ENCODE peak calls at places on chromosome 6, in nine cellular contexts. One of them, this sample, is unnamed.

GRCh38 chr6:10174761-10175160 is 240.1 kb downstream of the TFAP2A start:
- DNase-seq in adrenal gland: no peak
- DNase-seq in naive thymus-derived CD4-positive, alpha-beta T cell: no peak
- DNase-seq in spleen: no peak
- DNase-seq in esophagus muscularis mucosa: no peak
- DNase-seq in tibial artery: no peak
- DNase-seq in neural progenitor cell: no peak
- DNase-seq in breast epithelium: no peak
- DNase-seq in uterus: no peak
- DNase-seq in this sample: no peak

GRCh38 chr6:34289137-34289536 is 40.3 kb upstream of the SMIM29 start:
- DNase-seq in breast epithelium: no peak
- DNase-seq in tibial artery: no peak
- DNase-seq in adrenal gland: no peak
- DNase-seq in uterus: no peak
- DNase-seq in spleen: no peak
- DNase-seq in esophagus muscularis mucosa: no peak
- DNase-seq in naive thymus-derived CD4-positive, alpha-beta T cell: no peak
- DNase-seq in neural progenitor cell: no peak
- DNase-seq in this sample: no peak

GRCh38 chr6:26172496-26172958 is 85.3 kb downstream of the HFE start:
- DNase-seq in tibial artery: no peak
- DNase-seq in adrenal gland: no peak
- DNase-seq in spleen: no peak
- DNase-seq in naive thymus-derived CD4-positive, alpha-beta T cell: peak; percentile 62
- DNase-seq in esophagus muscularis mucosa: no peak
- DNase-seq in breast epithelium: peak; percentile 36
- DNase-seq in uterus: no peak
- DNase-seq in neural progenitor cell: peak; percentile 34
- DNase-seq in this sample: no peak

GRCh38 chr6:161198176-161198575 is 75.7 kb downstream of the AGPAT4 start:
- DNase-seq in tibial artery: no peak
- DNase-seq in uterus: no peak
- DNase-seq in spleen: no peak
- DNase-seq in adrenal gland: no peak
- DNase-seq in neural progenitor cell: no peak
- DNase-seq in breast epithelium: no peak
- DNase-seq in naive thymus-derived CD4-positive, alpha-beta T cell: no peak
- DNase-seq in esophagus muscularis mucosa: no peak
- DNase-seq in this sample: no peak

GRCh38 chr6:131950767-131951575 is at the start of gene CCN2:
- DNase-seq in uterus: peak; percentile 88
- DNase-seq in naive thymus-derived CD4-positive, alpha-beta T cell: no peak
- DNase-seq in neural progenitor cell: peak; percentile 98
- DNase-seq in spleen: peak; percentile 85
- DNase-seq in tibial artery: peak; percentile 82
- DNase-seq in esophagus muscularis mucosa: peak; percentile 96
- DNase-seq in adrenal gland: peak; percentile 52
- DNase-seq in breast epithelium: peak; percentile 90
- DNase-seq in this sample: peak; percentile 77

GRCh38 chr6:159953091-159953581 is 15.7 kb upstream of the IGF2R start:
- DNase-seq in neural progenitor cell: no peak
- DNase-seq in adrenal gland: peak; percentile 54
- DNase-seq in spleen: peak; percentile 84
- DNase-seq in esophagus muscularis mucosa: no peak
- DNase-seq in tibial artery: peak; percentile 56
- DNase-seq in naive thymus-derived CD4-positive, alpha-beta T cell: no peak
- DNase-seq in breast epithelium: no peak
- DNase-seq in uterus: peak; percentile 47
- DNase-seq in this sample: peak; percentile 31

GRCh38 chr6:43851204-43851855 is 81.3 kb downstream of the VEGFA start:
- DNase-seq in breast epithelium: no peak
- DNase-seq in esophagus muscularis mucosa: no peak
- DNase-seq in adrenal gland: no peak
- DNase-seq in uterus: no peak
- DNase-seq in spleen: no peak
- DNase-seq in naive thymus-derived CD4-positive, alpha-beta T cell: no peak
- DNase-seq in neural progenitor cell: no peak
- DNase-seq in tibial artery: no peak
- DNase-seq in this sample: no peak

GRCh38 chr6:18211338-18211737 is 53.0 kb downstream of the DEK start:
- DNase-seq in spleen: no peak
- DNase-seq in adrenal gland: no peak
- DNase-seq in tibial artery: no peak
- DNase-seq in neural progenitor cell: no peak
- DNase-seq in esophagus muscularis mucosa: no peak
- DNase-seq in naive thymus-derived CD4-positive, alpha-beta T cell: no peak
- DNase-seq in uterus: no peak
- DNase-seq in breast epithelium: no peak
- DNase-seq in this sample: no peak

GRCh38 chr6:131125431-131125830 is 9.8 kb upstream of the AKAP7 start:
- DNase-seq in naive thymus-derived CD4-positive, alpha-beta T cell: no peak
- DNase-seq in uterus: no peak
- DNase-seq in tibial artery: no peak
- DNase-seq in esophagus muscularis mucosa: no peak
- DNase-seq in breast epithelium: no peak
- DNase-seq in spleen: no peak
- DNase-seq in neural progenitor cell: no peak
- DNase-seq in adrenal gland: no peak
- DNase-seq in this sample: no peak

GRCh38 chr6:53615633-53616449 is 49.7 kb downstream of the KLHL31 start:
- DNase-seq in adrenal gland: no peak
- DNase-seq in esophagus muscularis mucosa: no peak
- DNase-seq in breast epithelium: no peak
- DNase-seq in naive thymus-derived CD4-positive, alpha-beta T cell: no peak
- DNase-seq in spleen: no peak
- DNase-seq in neural progenitor cell: no peak
- DNase-seq in uterus: no peak
- DNase-seq in tibial artery: no peak
- DNase-seq in this sample: no peak

GRCh38 chr6:54646551-54647300 is 199.8 kb upstream of the FAM83B start:
- DNase-seq in uterus: no peak
- DNase-seq in naive thymus-derived CD4-positive, alpha-beta T cell: no peak
- DNase-seq in esophagus muscularis mucosa: no peak
- DNase-seq in adrenal gland: no peak
- DNase-seq in tibial artery: no peak
- DNase-seq in spleen: no peak
- DNase-seq in neural progenitor cell: no peak
- DNase-seq in breast epithelium: no peak
- DNase-seq in this sample: no peak

GRCh38 chr6:1091905-1092304 is 220.0 kb upstream of the FOXQ1 start:
- DNase-seq in esophagus muscularis mucosa: no peak
- DNase-seq in adrenal gland: no peak
- DNase-seq in uterus: no peak
- DNase-seq in breast epithelium: no peak
- DNase-seq in tibial artery: no peak
- DNase-seq in naive thymus-derived CD4-positive, alpha-beta T cell: no peak
- DNase-seq in neural progenitor cell: no peak
- DNase-seq in spleen: no peak
- DNase-seq in this sample: no peak

GRCh38 chr6:150739711-150740349 is 125.7 kb upstream of the MTHFD1L start:
- DNase-seq in esophagus muscularis mucosa: no peak
- DNase-seq in uterus: no peak
- DNase-seq in tibial artery: no peak
- DNase-seq in spleen: no peak
- DNase-seq in adrenal gland: no peak
- DNase-seq in neural progenitor cell: no peak
- DNase-seq in naive thymus-derived CD4-positive, alpha-beta T cell: no peak
- DNase-seq in breast epithelium: no peak
- DNase-seq in this sample: no peak

GRCh38 chr6:104483225-104483834 is 376.4 kb downstream of the HACE1 start:
- DNase-seq in tibial artery: no peak
- DNase-seq in uterus: no peak
- DNase-seq in neural progenitor cell: no peak
- DNase-seq in spleen: no peak
- DNase-seq in esophagus muscularis mucosa: no peak
- DNase-seq in breast epithelium: no peak
- DNase-seq in naive thymus-derived CD4-positive, alpha-beta T cell: no peak
- DNase-seq in adrenal gland: no peak
- DNase-seq in this sample: no peak

GRCh38 chr6:36624461-36625160 is 30.4 kb downstream of the SRSF3 start:
- DNase-seq in adrenal gland: no peak
- DNase-seq in naive thymus-derived CD4-positive, alpha-beta T cell: no peak
- DNase-seq in breast epithelium: no peak
- DNase-seq in tibial artery: no peak
- DNase-seq in esophagus muscularis mucosa: no peak
- DNase-seq in spleen: no peak
- DNase-seq in uterus: no peak
- DNase-seq in neural progenitor cell: no peak
- DNase-seq in this sample: no peak

GRCh38 chr6:36692861-36693702 is 4.5 kb upstream of the RAB44 start:
- DNase-seq in tibial artery: no peak
- DNase-seq in adrenal gland: no peak
- DNase-seq in naive thymus-derived CD4-positive, alpha-beta T cell: no peak
- DNase-seq in breast epithelium: no peak
- DNase-seq in spleen: peak; percentile 62
- DNase-seq in uterus: no peak
- DNase-seq in neural progenitor cell: no peak
- DNase-seq in esophagus muscularis mucosa: no peak
- DNase-seq in this sample: peak; percentile 68

GRCh38 chr6:101391772-101392560 is 1.5 kb upstream of the GRIK2 start:
- DNase-seq in adrenal gland: no peak
- DNase-seq in uterus: no peak
- DNase-seq in tibial artery: no peak
- DNase-seq in spleen: no peak
- DNase-seq in neural progenitor cell: peak; percentile 40
- DNase-seq in breast epithelium: no peak
- DNase-seq in naive thymus-derived CD4-positive, alpha-beta T cell: no peak
- DNase-seq in esophagus muscularis mucosa: peak; percentile 89
- DNase-seq in this sample: no peak

GRCh38 chr6:144304223-144304848 is 19.2 kb downstream of the UTRN start:
- DNase-seq in spleen: no peak
- DNase-seq in esophagus muscularis mucosa: no peak
- DNase-seq in adrenal gland: no peak
- DNase-seq in neural progenitor cell: no peak
- DNase-seq in uterus: no peak
- DNase-seq in naive thymus-derived CD4-positive, alpha-beta T cell: no peak
- DNase-seq in tibial artery: no peak
- DNase-seq in breast epithelium: no peak
- DNase-seq in this sample: no peak
- H3K4me1 ChIP-seq in spleen: peaks cover 62% of the 10 kb centered on the region
- H3K4me1 ChIP-seq in esophagus muscularis mucosa: no peaks in the 10 kb centered on the region
- H3K4me1 ChIP-seq in adrenal gland: no peaks in the 10 kb centered on the region
- H3K4me1 ChIP-seq in neural progenitor cell: peaks cover 15% of the 10 kb centered on the region
- H3K4me1 ChIP-seq in uterus: no peaks in the 10 kb centered on the region
- H3K4me1 ChIP-seq in naive thymus-derived CD4-positive, alpha-beta T cell: no peaks in the 10 kb centered on the region
- H3K4me1 ChIP-seq in tibial artery: peaks cover 3% of the 10 kb centered on the region
- H3K4me1 ChIP-seq in breast epithelium: no peaks in the 10 kb centered on the region
- H3K4me1 ChIP-seq in this sample: peaks cover 12% of the 10 kb centered on the region

DNA sequence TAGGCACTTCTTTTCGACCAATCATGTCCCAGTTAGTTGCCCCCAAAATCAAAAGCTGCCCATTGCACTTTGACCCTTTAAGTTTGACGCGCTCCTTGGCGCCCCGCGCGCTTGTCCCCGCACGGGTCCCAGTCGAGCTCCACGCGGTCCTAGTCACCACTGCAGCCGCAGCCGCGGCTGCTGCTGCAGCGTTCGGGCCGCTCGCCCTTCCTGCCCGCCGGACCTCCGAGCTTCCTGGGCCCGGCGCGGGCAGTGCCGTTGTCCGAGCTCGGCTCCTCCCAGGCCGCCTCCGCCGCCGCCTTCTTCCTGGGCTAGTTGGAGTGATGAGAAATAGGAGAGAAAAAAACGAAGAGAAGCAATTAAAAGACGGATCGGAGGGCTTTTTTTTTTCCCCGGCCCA is 185.7 kb upstream of the COL21A1 start:
- DNase-seq in tibial artery: no peak
- DNase-seq in uterus: no peak
- DNase-seq in spleen: no peak
- DNase-seq in adrenal gland: no peak
- DNase-seq in esophagus muscularis mucosa: no peak
- DNase-seq in neural progenitor cell: no peak
- DNase-seq in naive thymus-derived CD4-positive, alpha-beta T cell: no peak
- DNase-seq in breast epithelium: no peak
- DNase-seq in this sample: no peak
- H3K27me3 ChIP-seq in tibial artery: no peaks in the 10 kb centered on the region
- H3K27me3 ChIP-seq in uterus: no peaks in the 10 kb centered on the region
- H3K27me3 ChIP-seq in spleen: no peaks in the 10 kb centered on the region
- H3K27me3 ChIP-seq in adrenal gland: no peaks in the 10 kb centered on the region
- H3K27me3 ChIP-seq in esophagus muscularis mucosa: no peaks in the 10 kb centered on the region
- H3K27me3 ChIP-seq in neural progenitor cell: no peaks in the 10 kb centered on the region
- H3K27me3 ChIP-seq in naive thymus-derived CD4-positive, alpha-beta T cell: no peaks in the 10 kb centered on the region
- H3K27me3 ChIP-seq in breast epithelium: no peaks in the 10 kb centered on the region
- H3K27me3 ChIP-seq in this sample: no peaks in the 10 kb centered on the region

DNA sequence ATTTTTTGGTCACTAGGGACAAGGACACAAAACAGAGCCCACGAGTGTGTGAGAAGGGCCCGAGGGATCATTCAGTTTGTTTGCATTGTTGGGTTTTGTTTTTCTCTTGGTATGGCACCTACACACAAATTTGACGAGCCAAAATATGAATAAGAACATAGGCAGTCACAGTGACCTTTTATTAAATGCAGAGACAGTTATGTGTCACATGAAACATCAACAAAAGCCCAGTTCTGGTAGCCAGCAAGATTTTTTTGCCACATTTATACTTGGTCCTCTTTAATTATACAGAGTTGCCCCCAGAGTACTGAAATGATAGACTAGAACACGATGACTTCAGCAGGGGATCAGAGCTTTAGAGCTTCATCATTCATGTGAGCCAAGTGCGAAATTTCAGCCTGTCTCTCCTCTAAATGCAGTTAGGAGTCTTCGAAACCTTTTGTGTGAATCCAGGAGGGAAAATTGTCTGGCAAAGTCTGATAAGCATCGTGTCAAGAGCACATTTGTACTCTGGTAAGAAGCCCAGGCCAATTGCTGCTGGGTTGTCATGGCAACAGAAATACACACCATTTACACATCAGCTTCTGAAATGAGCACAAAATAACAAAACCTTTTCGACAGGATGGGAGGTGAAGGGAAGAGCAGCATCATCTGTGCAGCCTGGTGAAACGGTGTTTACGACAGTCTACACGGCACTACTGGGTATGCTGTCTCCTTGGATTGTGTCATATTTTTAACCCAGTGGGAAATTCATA is 79.2 kb upstream of the RIPOR2 start:
- DNase-seq in naive thymus-derived CD4-positive, alpha-beta T cell: peak; percentile 84
- DNase-seq in breast epithelium: peak; percentile 79
- DNase-seq in spleen: no peak
- DNase-seq in esophagus muscularis mucosa: no peak
- DNase-seq in neural progenitor cell: no peak
- DNase-seq in tibial artery: peak; percentile 70
- DNase-seq in adrenal gland: no peak
- DNase-seq in uterus: peak; percentile 88
- DNase-seq in this sample: no peak
- H3K4me1 ChIP-seq in naive thymus-derived CD4-positive, alpha-beta T cell: peaks cover 38% of the 10 kb centered on the region
- H3K4me1 ChIP-seq in breast epithelium: no peaks in the 10 kb centered on the region
- H3K4me1 ChIP-seq in spleen: peaks cover 77% of the 10 kb centered on the region
- H3K4me1 ChIP-seq in esophagus muscularis mucosa: peaks cover 25% of the 10 kb centered on the region
- H3K4me1 ChIP-seq in neural progenitor cell: peaks cover 4% of the 10 kb centered on the region
- H3K4me1 ChIP-seq in tibial artery: peaks cover 10% of the 10 kb centered on the region
- H3K4me1 ChIP-seq in adrenal gland: no peaks in the 10 kb centered on the region
- H3K4me1 ChIP-seq in uterus: no peaks in the 10 kb centered on the region
- H3K4me1 ChIP-seq in this sample: no peaks in the 10 kb centered on the region

DNA sequence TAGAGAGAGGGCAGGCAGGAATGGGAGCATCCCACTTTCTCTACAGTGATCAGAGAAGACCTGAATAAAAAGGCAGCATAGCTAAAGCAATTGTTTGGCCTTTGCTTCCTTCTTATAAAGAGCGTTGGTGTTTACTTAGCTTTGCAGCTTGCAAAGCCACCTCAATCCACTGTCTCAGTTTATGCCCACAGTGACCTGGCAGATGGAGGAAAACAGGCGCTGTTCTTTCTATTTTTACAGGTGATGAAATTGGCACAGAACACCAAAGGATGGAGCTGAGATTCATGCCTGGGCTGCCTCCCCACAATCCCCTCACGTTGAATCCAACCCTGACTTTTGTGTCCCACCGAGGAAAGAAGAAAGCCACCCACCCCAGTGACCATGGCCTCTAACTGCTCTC is 130.5 kb downstream of the TTLL2 start:
- DNase-seq in spleen: no peak
- DNase-seq in esophagus muscularis mucosa: no peak
- DNase-seq in adrenal gland: no peak
- DNase-seq in breast epithelium: no peak
- DNase-seq in tibial artery: no peak
- DNase-seq in naive thymus-derived CD4-positive, alpha-beta T cell: no peak
- DNase-seq in neural progenitor cell: no peak
- DNase-seq in uterus: no peak
- DNase-seq in this sample: no peak
- H3K27me3 ChIP-seq in spleen: no peaks in the 10 kb centered on the region
- H3K27me3 ChIP-seq in esophagus muscularis mucosa: peaks cover 18% of the 10 kb centered on the region
- H3K27me3 ChIP-seq in adrenal gland: peaks cover 16% of the 10 kb centered on the region
- H3K27me3 ChIP-seq in breast epithelium: no peaks in the 10 kb centered on the region
- H3K27me3 ChIP-seq in tibial artery: peaks cover 3% of the 10 kb centered on the region
- H3K27me3 ChIP-seq in naive thymus-derived CD4-positive, alpha-beta T cell: no peaks in the 10 kb centered on the region
- H3K27me3 ChIP-seq in neural progenitor cell: no peaks in the 10 kb centered on the region
- H3K27me3 ChIP-seq in uterus: no peaks in the 10 kb centered on the region
- H3K27me3 ChIP-seq in this sample: peaks cover 18% of the 10 kb centered on the region

This sample was measured in left ventricle myocardium inferior.